ENCODE peak calls at places on chromosomes 11 and 22, in four cellular contexts. G is GM23338, Z is OCI-LY7, B is PC-3. I is an unnamed sample. For H3K9me2, the result is how much of the 10 kb centered on the place peaks cover.

GRCh38 chr22:20571531-20572007 is 64.2 kb downstream of the MED15 start:
- DNase-seq in Z (peak), B (peak), G (peak), I (peak)

GRCh38 chr11:121722431-121723256 is 269.9 kb upstream of the SORL1-AS1 start:
- DNase-seq in B (peak), Z (no peak), G (peak), I (no peak)

GRCh38 chr11:62664405-62665074 is 470 bp downstream of the C11orf98 start:
- DNase-seq in G (peak), B (peak), Z (peak), I (peak)

GRCh38 chr11:125082611-125083311 is 19.7 kb downstream of the SLC37A2 start:
- DNase-seq in B (peak), G (no peak), Z (no peak), I (no peak)

GRCh38 chr11:73480677-73481076 is 104.5 kb downstream of the RELT start:
- DNase-seq in Z (no peak), B (no peak), G (no peak), I (no peak)

GRCh38 chr22:25902402-25902801 is 160.4 kb downstream of the MYO18B start:
- DNase-seq in G (no peak), B (no peak), Z (no peak), I (no peak)

GRCh38 chr22:36088292-36088691 is 59.7 kb upstream of the RBFOX2 start:
- DNase-seq in G (no peak), B (no peak), Z (peak), I (no peak)

GRCh38 chr11:108672113-108672512 is 7.2 kb downstream of the DDX10 start:
- DNase-seq in Z (no peak), B (no peak), G (peak), I (no peak)

GRCh38 chr22:29320546-29320945 is 5.0 kb upstream of the RASL10A start:
- DNase-seq in B (no peak), Z (no peak), G (no peak), I (no peak)

GRCh38 chr22:20205964-20206708 is 55.3 kb upstream of the CCDC188 start:
- DNase-seq in G (peak), Z (peak), B (peak), I (peak)

GRCh38 chr11:1194977-1195689 is 27.7 kb upstream of the MUC5B start:
- DNase-seq in G (no peak), B (no peak), Z (no peak), I (no peak)

DNA sequence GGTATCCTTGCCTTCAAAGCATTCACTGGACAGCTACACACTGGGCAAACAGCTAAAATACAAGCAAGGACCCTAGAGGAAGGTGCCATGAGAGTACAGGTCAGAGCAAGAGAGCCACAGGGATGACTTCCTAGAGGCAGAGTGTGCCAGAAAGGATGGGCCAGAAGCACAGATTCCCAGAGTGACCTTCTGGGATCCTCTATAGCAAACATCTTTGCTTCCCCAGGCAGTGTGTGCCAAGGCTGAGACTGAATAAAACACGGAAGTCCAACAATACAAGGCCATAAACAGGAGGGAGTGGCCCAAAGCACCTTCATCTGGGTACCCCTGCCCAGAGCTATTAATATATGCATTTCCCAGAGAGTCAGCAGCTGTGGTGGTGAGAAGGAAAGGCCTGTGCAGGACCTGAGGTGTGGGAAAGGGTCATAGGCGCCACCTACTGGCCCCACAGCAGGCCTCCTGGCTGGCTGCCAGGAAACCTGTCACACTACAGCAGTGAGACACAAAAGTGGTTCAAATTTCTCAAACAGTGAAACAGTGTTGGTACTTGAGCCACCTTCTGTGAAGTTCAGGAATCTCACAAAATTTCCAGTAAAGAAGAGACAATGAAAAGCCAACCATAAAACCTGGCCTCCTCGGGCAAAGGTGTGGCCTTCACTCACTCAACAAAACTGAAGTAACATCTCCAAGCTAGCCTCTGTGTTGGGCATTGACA is 20.3 kb downstream of the CLPB start:
- DNase-seq in Z (peak), B (peak), G (peak), I (peak)
- H3K9me2 ChIP-seq in Z (under half), B (under half), G (under half), I (under half)

GRCh38 chr11:67488155-67488480 is 5.3 kb downstream of the AIP start:
- DNase-seq in G (no peak), Z (no peak), B (no peak), I (no peak)
- H3K9me2 ChIP-seq in G (under half), Z (under half), B (under half), I (under half)

GRCh38 chr22:46812786-46813185 is 50.3 kb downstream of the TBC1D22A start:
- DNase-seq in B (no peak), Z (no peak), G (no peak), I (no peak)

GRCh38 chr22:46813816-46814597 is 51.6 kb downstream of the TBC1D22A start:
- DNase-seq in B (no peak), G (no peak), Z (no peak), I (no peak)

GRCh38 chr22:46809153-46809885 is 46.9 kb downstream of the TBC1D22A start:
- DNase-seq in B (no peak), G (no peak), Z (no peak), I (no peak)

GRCh38 chr22:46812034-46812605 is 49.7 kb downstream of the TBC1D22A start:
- DNase-seq in G (no peak), Z (no peak), B (no peak), I (no peak)

GRCh38 chr22:46810856-46811786 is 48.7 kb downstream of the TBC1D22A start:
- DNase-seq in G (no peak), B (no peak), Z (no peak), I (no peak)
- H3K9me2 ChIP-seq in G (under half), B (under half), Z (under half), I (under half)

GRCh38 chr11:85951049-85951405 is 95.8 kb downstream of the CCDC83 start:
- DNase-seq in B (no peak), G (no peak), Z (no peak), I (no peak)

GRCh38 chr11:85949798-85950197 is 94.6 kb downstream of the CCDC83 start:
- DNase-seq in Z (no peak), B (no peak), G (no peak), I (no peak)

GRCh38 chr11:85951428-85952107 is 96.4 kb downstream of the CCDC83 start:
- DNase-seq in G (no peak), Z (no peak), B (no peak), I (no peak)

GRCh38 chr11:85948884-85949283 is 93.7 kb downstream of the CCDC83 start:
- DNase-seq in G (no peak), Z (no peak), B (peak), I (no peak)

DNA sequence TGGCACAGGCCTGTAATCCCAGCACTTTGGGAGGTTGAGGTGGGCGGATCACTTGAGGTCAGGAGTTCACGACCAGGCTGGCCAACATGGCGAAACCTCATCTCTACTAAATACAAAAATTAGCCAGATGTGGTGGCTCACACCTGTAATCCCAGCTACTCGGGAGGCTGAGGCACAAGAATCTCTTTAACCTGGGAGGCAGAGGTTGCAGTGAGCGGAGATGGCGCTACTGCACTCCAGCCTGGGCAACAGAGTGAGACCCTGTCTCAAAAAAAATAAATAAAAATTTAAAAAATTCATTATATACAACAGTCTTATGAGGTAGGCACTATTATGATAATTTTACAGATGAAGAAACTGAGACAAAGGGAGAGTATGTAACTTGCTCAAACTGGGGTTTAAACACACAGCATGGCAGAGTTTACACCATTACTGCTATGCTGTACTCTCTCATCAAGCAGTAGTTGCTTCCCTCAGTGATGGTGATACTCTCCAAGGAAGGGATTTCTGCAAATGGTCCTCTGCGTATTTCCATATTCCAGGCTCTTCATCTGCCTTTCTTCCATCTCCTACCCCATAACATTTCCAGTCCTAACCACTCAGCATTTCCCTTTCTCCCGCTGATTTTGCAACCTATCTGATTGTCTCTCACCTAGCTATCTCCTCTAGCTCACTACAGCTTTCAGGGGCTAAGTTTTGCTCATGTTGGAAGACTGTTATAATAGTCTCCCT is 95.3 kb downstream of the CCDC83 start:
- DNase-seq in G (no peak), B (no peak), Z (no peak), I (no peak)
- H3K9me2 ChIP-seq in G (under half), B (under half), Z (under half), I (under half)

GRCh38 chr11:47983464-47984397 is 3.4 kb downstream of the PTPRJ start:
- DNase-seq in Z (peak), B (peak), G (no peak), I (peak)
- H3K9me2 ChIP-seq in Z (under half), B (under half), G (under half), I (under half)

DNA sequence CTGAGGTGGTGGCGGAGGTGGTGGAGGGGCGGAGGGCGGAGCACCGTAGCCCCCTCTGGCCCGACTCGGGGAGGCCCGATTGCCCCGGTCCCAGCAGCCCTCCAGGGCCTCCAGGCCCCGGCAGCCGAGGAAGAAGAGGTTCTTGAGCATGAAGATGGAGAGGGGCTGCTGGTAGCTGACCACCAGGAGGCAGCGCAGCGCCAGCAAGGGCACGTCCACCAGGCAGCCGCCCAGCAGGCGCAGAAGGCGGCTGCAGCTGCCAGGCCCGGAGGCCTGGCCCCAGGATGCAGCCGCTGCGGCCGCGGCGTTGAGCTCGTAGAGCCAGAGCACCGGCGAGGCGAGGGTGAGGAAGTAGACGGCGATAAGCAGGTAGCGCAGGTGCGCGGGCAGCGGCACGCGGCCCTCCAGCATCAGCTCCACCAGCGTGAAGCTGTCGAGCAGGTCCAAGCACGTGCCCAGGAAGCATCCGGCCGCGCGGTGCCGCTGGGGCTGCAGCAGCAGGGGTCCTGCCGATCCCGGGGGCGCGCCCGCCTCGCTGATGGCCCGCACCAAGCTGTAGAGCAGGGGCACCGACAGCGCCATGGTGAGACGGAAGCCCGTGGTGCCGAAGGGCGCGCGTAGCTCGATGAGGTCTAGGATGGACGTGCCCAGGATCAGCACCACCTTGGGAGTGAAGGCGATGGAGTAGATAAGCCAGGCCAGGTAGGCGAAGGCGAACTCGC is 1.5 kb downstream of the TMEM121B start:
- DNase-seq in Z (no peak), G (peak), B (peak), I (no peak)
- H3K9me2 ChIP-seq in Z (under half), G (under half), B (under half), I (under half)

DNA sequence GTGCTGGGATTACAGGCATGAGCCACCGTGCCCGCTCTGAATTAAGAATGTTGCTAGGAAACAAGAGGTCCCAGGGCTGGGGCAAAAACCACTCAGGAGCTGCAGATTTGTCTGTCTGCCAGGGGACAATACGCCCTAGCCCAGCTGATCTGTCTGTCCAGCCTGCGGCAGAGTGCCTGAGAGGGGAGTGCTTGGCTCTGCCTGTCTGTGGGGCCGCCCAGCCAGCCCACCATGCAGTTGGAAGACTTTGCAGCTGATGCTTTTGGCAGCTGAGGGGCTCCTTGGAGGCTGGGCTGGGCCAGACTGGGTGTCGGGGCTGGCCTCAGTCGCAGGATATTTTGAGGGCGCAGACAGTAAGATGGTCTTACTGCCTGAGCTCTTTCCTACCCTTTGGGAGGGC is 435 bp upstream of the FAM180B start:
- DNase-seq in G (no peak), B (no peak), Z (no peak), I (no peak)
- H3K9me2 ChIP-seq in G (under half), B (under half), Z (under half), I (under half)

GRCh38 chr11:34977039-34977906 is 60.9 kb downstream of the PDHX start:
- DNase-seq in Z (no peak), G (no peak), B (peak), I (no peak)
- H3K9me2 ChIP-seq in Z (under half), G (under half), B (under half), I (under half)